ENCODE peak calls at places on chromosomes 4 and X, in seven cellular contexts. P is NCI-H1092 treated with DMSO at 0.1 percent for 48 hours, N is NCI-H2029 treated with DMSO at 0.1 percent for 48 hours, X is NCI-H774, Q is activated T-cell treated with anti-CD3 and anti-CD28 coated beads for 48 hours, H is COR-L47, F is kidney glomerular epithelial cell. B is an unnamed sample.

GRCh38 chr4:82776925-82777542 is 21.6 kb downstream of the SCD5 start:
- DNase-seq in P (no peak), N (no peak), X (no peak), Q (no peak), H (no peak), F (no peak), B (no peak)

GRCh38 chr4:54509057-54509456 is 148.7 kb upstream of the KIT start:
- DNase-seq in P (no peak), N (no peak), X (peak), Q (no peak), H (no peak), F (no peak), B (no peak)

GRCh38 chr4:38765391-38765790 is 17.4 kb downstream of the TLR10 start:
- DNase-seq in P (no peak), N (no peak), X (no peak), Q (no peak), H (no peak), F (no peak), B (no peak)

GRCh38 chr4:6557856-6558255 is 17.1 kb upstream of the MAN2B2 start:
- DNase-seq in P (no peak), N (no peak), X (no peak), Q (no peak), H (no peak), F (no peak), B (no peak)

GRCh38 chrX:154460326-154460725 is 2.2 kb downstream of the PLXNA3 start:
- DNase-seq in P (no peak), N (no peak), X (no peak), Q (no peak), H (no peak), F (no peak), B (no peak)

GRCh38 chr4:114108869-114109268 is 129.4 kb upstream of the ARSJ start:
- DNase-seq in P (peak), N (no peak), X (no peak), Q (no peak), H (no peak), F (no peak), B (no peak)

GRCh38 chr4:19194672-19195071 is 1057.0 kb upstream of the SLIT2 start:
- DNase-seq in P (no peak), N (no peak), X (no peak), Q (no peak), H (no peak), F (no peak), B (no peak)

GRCh38 chr4:139279723-139280620 is at the start of gene MGARP:
- DNase-seq in P (peak), N (no peak), X (no peak), Q (peak), H (no peak), F (no peak), B (no peak)

GRCh38 chr4:98536631-98537030 is 121.8 kb downstream of the TSPAN5 start:
- DNase-seq in P (no peak), N (no peak), X (no peak), Q (no peak), H (no peak), F (no peak), B (no peak)

GRCh38 chr4:150436598-150437370 is 145.2 kb upstream of the MAB21L2 start:
- DNase-seq in P (no peak), N (no peak), X (no peak), Q (no peak), H (no peak), F (no peak), B (no peak)

B was measured in stimulated activated CD4-positive, alpha-beta T cell treated with anti-CD3 and anti-CD28 coated beads, Interleukin-4, amount 100 ng/mL, for 48 hours.